ENCODE peak calls at places on chromosomes 11 and 22, in nine cellular contexts. L is astrocyte, R is tibial artery, Z is mucosa of descending colon, H is stomach, X is spleen, Y is PC-9, S is pancreas, A is OCI-LY7. J is an unnamed sample. For H3K4me1, the result is how much of the 10 kb centered on the place peaks cover.

GRCh38 chr22:50150161-50151129 is 20.1 kb upstream of the PANX2 start:
- DNase-seq in L (peak), R (no peak), Z (no peak), H (no peak), X (no peak), Y (no peak), S (no peak), A (no peak), J (no peak)

GRCh38 chr11:75270896-75271415 is 30.4 kb downstream of the TPBGL start:
- DNase-seq in L (no peak), R (no peak), Z (peak), H (no peak), X (peak), Y (no peak), S (no peak), A (peak), J (no peak)

GRCh38 chr22:48157676-48158075 is 1395.2 kb downstream of the TBC1D22A start:
- DNase-seq in L (no peak), R (no peak), Z (no peak), H (no peak), X (no peak), Y (no peak), S (no peak), A (no peak), J (no peak)

GRCh38 chr11:83612891-83613766 is 327.0 kb upstream of the CCDC90B start:
- DNase-seq in L (no peak), R (no peak), Z (no peak), H (no peak), X (no peak), Y (no peak), S (no peak), A (no peak), J (no peak)

GRCh38 chr22:46178755-46179505 is 28.6 kb downstream of the PPARA start:
- DNase-seq in L (no peak), R (no peak), Z (no peak), H (no peak), X (no peak), Y (no peak), S (no peak), A (no peak), J (peak)

GRCh38 chr22:47303161-47303890 is 540.9 kb downstream of the TBC1D22A start:
- DNase-seq in L (no peak), R (no peak), Z (no peak), H (no peak), X (no peak), Y (peak), S (no peak), A (no peak), J (no peak)

GRCh38 chr11:110298298-110298765 is 1.9 kb upstream of the RDX start:
- DNase-seq in L (no peak), R (no peak), Z (no peak), H (no peak), X (no peak), Y (peak), S (no peak), A (no peak), J (no peak)

GRCh38 chr11:64088159-64089026 is 52.7 kb downstream of the FLRT1 start:
- DNase-seq in L (no peak), R (no peak), Z (no peak), H (no peak), X (no peak), Y (no peak), S (no peak), A (peak), J (no peak)

GRCh38 chr11:77278595-77279506 is 22.6 kb downstream of the GDPD4 start:
- DNase-seq in L (peak), R (no peak), Z (no peak), H (no peak), X (no peak), Y (no peak), S (no peak), A (no peak), J (no peak)

GRCh38 chr11:62882428-62882742 is 1.7 kb downstream of the SLC3A2 start:
- DNase-seq in L (no peak), R (no peak), Z (no peak), H (no peak), X (no peak), Y (no peak), S (no peak), A (no peak), J (no peak)

GRCh38 chr11:62882811-62883496 is 2.3 kb downstream of the SLC3A2 start:
- DNase-seq in L (no peak), R (no peak), Z (no peak), H (no peak), X (no peak), Y (no peak), S (no peak), A (no peak), J (no peak)

GRCh38 chr11:62881579-62882427 is 1.1 kb downstream of the SLC3A2 start:
- DNase-seq in L (peak), R (peak), Z (peak), H (peak), X (peak), Y (peak), S (peak), A (peak), J (peak)

GRCh38 chr11:62885137-62885536 is 4.4 kb downstream of the SLC3A2 start:
- DNase-seq in L (no peak), R (no peak), Z (no peak), H (no peak), X (no peak), Y (no peak), S (no peak), A (no peak), J (no peak)

DNA sequence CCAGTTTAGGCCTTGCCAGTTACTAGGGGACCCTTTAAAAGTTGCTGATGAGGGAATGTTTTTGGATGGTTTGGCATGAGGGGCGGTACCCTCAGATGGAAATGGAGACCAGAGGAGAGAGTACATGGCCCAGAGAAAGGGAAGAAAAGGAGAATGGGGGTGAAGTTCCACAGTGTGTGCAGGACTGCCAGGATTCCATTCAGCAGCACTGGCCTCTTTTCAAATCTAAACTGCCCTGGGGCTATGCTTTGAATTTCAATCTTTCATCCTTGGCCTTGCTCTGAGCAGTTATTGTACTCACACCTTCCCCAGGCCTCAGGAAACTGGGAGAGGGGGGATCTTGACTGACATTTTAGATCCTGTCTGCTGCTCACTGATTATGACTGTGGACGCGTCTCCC is 3.0 kb downstream of the SLC3A2 start:
- DNase-seq in L (no peak), R (no peak), Z (no peak), H (no peak), X (no peak), Y (no peak), S (no peak), A (no peak), J (no peak)
- H3K4me1 ChIP-seq in L (under half), R (half or more), Z (under half), H (under half), X (half or more), Y (half or more), S (under half), A (under half), J (half or more)

GRCh38 chr22:30289126-30289979 is at the start of gene CASTOR1:
- DNase-seq in L (peak), R (peak), Z (peak), H (peak), X (peak), Y (peak), S (peak), A (peak), J (peak)

GRCh38 chr22:30291334-30291892 is 2.1 kb upstream of the CASTOR1 start:
- DNase-seq in L (no peak), R (no peak), Z (no peak), H (no peak), X (no peak), Y (no peak), S (no peak), A (no peak), J (no peak)

GRCh38 chr22:30289980-30290313 is 642 bp upstream of the CASTOR1 start:
- DNase-seq in L (no peak), R (no peak), Z (no peak), H (no peak), X (no peak), Y (no peak), S (no peak), A (no peak), J (no peak)

GRCh38 chr22:30290318-30290678 is 993 bp upstream of the CASTOR1 start:
- DNase-seq in L (no peak), R (peak), Z (no peak), H (no peak), X (no peak), Y (no peak), S (no peak), A (peak), J (no peak)

GRCh38 chr22:30290679-30291333 is 1.5 kb upstream of the CASTOR1 start:
- DNase-seq in L (peak), R (peak), Z (peak), H (peak), X (peak), Y (peak), S (peak), A (peak), J (peak)
- H3K4me1 ChIP-seq in L (under half), R (half or more), Z (under half), H (under half), X (half or more), Y (under half), S (under half), A (under half), J (under half)

DNA sequence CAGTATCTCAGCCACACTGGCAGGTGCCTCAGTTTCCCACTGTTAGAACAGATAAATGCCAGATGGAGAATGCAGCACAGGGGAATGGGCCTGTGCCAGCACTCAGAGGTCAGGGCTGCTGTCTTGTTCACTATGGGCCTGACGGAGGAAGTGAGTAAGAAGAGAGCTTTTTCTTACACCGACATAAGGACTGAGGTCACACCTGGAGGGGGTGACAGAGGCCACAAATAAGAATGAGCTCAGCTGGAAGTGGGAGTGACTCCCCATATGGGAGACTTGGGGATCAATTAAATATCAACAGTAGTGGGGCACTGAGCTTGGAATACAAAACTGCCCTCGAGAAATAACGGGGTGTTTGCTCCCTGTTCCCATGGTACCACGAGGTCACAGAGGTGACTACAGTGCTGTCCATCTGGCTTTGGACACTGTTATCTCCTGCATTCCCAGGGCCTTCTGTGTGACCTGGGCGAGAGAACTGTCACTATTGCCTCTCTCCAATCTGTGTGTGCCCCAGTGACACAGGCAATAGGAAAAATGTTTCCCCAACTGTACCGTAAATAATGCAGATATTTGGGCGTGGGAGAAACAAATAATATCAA is 94.1 kb upstream of the NNMT start:
- DNase-seq in L (no peak), R (no peak), Z (no peak), H (no peak), X (no peak), Y (no peak), S (no peak), A (no peak), J (no peak)
- H3K4me1 ChIP-seq in L (under half), R (half or more), Z (under half), H (under half), X (under half), Y (under half), S (under half), A (under half), J (under half)

GRCh38 chr11:69153661-69154060 is 2.1 kb upstream of the SMIM38 start:
- DNase-seq in L (no peak), R (no peak), Z (no peak), H (no peak), X (no peak), Y (no peak), S (no peak), A (no peak), J (no peak)
- H3K4me1 ChIP-seq in L (under half), R (under half), Z (under half), H (under half), X (under half), Y (under half), S (under half), A (under half), J (under half)

DNA sequence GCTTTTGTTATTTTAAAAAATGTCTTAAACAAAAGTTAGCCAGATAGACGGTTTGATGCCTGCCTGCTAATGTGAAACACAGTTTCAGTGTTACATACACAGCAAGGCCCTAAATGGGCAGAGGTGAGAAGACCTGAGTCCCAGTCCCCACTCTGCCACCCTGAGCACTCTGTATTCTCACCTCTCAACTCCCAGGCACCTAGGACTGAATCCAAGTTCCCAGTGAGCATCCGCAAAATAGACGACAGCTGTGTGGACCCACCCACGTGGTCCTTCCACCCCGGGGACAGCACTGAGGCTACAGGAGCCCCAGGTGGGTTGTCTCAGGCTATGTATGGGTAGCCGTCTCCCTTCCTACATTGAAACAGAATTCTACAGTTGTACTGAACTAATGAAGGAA is 111.5 kb downstream of the RPL27A start:
- DNase-seq in L (no peak), R (no peak), Z (no peak), H (no peak), X (no peak), Y (no peak), S (no peak), A (no peak), J (no peak)
- H3K4me1 ChIP-seq in L (under half), R (under half), Z (under half), H (under half), X (under half), Y (under half), S (under half), A (under half), J (under half)

GRCh38 chr11:45997599-45997998 is 75.1 kb downstream of the LARGE2 start:
- DNase-seq in L (no peak), R (no peak), Z (no peak), H (no peak), X (no peak), Y (no peak), S (no peak), A (no peak), J (no peak)
- H3K4me1 ChIP-seq in L (under half), R (under half), Z (under half), H (under half), X (under half), Y (under half), S (under half), A (under half), J (under half)

GRCh38 chr11:85634747-85635146 is 6.4 kb downstream of the TMEM126B start:
- DNase-seq in L (no peak), R (no peak), Z (no peak), H (no peak), X (no peak), Y (no peak), S (no peak), A (no peak), J (no peak)

GRCh38 chr11:85627332-85627997 is at the start of gene DLG2:
- DNase-seq in L (peak), R (peak), Z (no peak), H (no peak), X (no peak), Y (peak), S (no peak), A (peak), J (peak)

GRCh38 chr11:85626496-85626895 is 648 bp downstream of the DLG2 start:
- DNase-seq in L (no peak), R (no peak), Z (no peak), H (peak), X (no peak), Y (no peak), S (no peak), A (no peak), J (peak)

GRCh38 chr11:85627998-85628770 is at the start of gene TMEM126B:
- DNase-seq in L (peak), R (peak), Z (peak), H (peak), X (peak), Y (peak), S (peak), A (peak), J (peak)

DNA sequence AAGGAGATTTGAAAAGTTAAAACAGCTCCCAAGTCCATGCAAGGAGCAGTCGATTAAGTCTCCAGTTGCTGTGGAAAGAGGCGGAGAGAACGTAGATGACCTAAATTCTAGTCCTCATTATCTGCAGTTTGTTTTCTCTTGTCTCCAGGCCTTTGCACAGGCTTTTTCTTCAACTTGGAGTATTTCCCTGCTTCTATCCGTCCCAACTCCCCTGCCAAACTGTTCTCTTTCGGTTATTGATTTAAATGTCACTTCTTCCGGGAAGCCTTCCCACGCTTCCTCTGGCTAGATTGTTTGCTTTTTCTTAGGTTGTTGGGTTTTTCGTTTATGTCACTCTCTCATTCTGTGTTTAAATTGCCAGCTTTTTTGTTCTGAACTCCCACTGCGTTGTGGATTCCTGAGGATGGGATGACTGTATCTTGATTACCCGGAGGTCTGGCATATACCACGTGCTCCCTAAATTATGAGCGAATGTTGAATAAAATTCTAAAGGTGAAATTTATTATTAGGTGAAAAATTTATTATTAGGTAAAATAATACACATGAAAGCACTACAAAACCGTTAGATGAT is 463 bp downstream of the TMEM126B start:
- DNase-seq in L (no peak), R (no peak), Z (no peak), H (no peak), X (no peak), Y (no peak), S (no peak), A (no peak), J (peak)
- H3K4me1 ChIP-seq in L (under half), R (under half), Z (under half), H (under half), X (under half), Y (under half), S (under half), A (under half), J (under half)

GRCh38 chr11:1745701-1746320 is 4.6 kb downstream of the IFITM10 start:
- DNase-seq in L (no peak), R (no peak), Z (no peak), H (no peak), X (no peak), Y (no peak), S (no peak), A (no peak), J (no peak)
- H3K4me1 ChIP-seq in L (under half), R (under half), Z (under half), H (under half), X (under half), Y (under half), S (under half), A (under half), J (half or more)

GRCh38 chr22:19275104-19275503 is 16.4 kb downstream of the CLTCL1 start:
- DNase-seq in L (no peak), R (no peak), Z (no peak), H (no peak), X (no peak), Y (no peak), S (no peak), A (no peak), J (no peak)
- H3K4me1 ChIP-seq in L (under half), R (under half), Z (under half), H (under half), X (under half), Y (under half), S (under half), A (under half), J (under half)

J was measured in adrenal gland.